ENCODE peak calls at places on chromosomes 6 and 20, in four cellular contexts. Q is neural progenitor cell, Y is osteoblast, F is right cardiac atrium. A is an unnamed sample.

GRCh38 chr6:40788661-40789111 is 201.5 kb upstream of the LRFN2 start:
- DNase-seq in Q (no peak), Y (no peak), F (peak; percentile 22), A (no peak)

GRCh38 chr20:17654649-17655285 is 27.3 kb downstream of the RRBP1 start:
- DNase-seq in Q (peak; percentile 78), F (no peak), Y (peak; percentile 73), A (no peak)

GRCh38 chr6:19972221-19972620 is 135.1 kb downstream of the ID4 start:
- DNase-seq in Y (peak; percentile 57), F (no peak), Q (no peak), A (no peak)

GRCh38 chr6:133701633-133702331 is 187.1 kb upstream of the TCF21 start:
- DNase-seq in Y (peak; percentile 62), F (peak; percentile 57), Q (no peak), A (no peak)

GRCh38 chr6:116451916-116452315 is 9.3 kb upstream of the CALHM6 start:
- DNase-seq in Y (no peak), Q (no peak), F (no peak), A (no peak)

GRCh38 chr6:14984454-14984853 is 261.4 kb upstream of the JARID2 start:
- DNase-seq in Y (no peak), Q (no peak), F (peak; percentile 54), A (no peak)

GRCh38 chr20:57660510-57661199 is 40.4 kb upstream of the ZBP1 start:
- DNase-seq in Y (peak; percentile 66), Q (no peak), F (no peak), A (no peak)

GRCh38 chr20:25249198-25249931 is 1.5 kb downstream of the PYGB start:
- DNase-seq in F (no peak), Q (no peak), Y (peak; percentile 85), A (no peak)

GRCh38 chr20:41686961-41687360 is 68.8 kb upstream of the CHD6 start:
- DNase-seq in Q (no peak), Y (no peak), F (no peak), A (no peak)

GRCh38 chr6:706161-706560 is 13.2 kb upstream of the EXOC2 start:
- DNase-seq in Q (no peak), Y (peak; percentile 48), F (no peak), A (no peak)

GRCh38 chr6:88866856-88867255 is 96.6 kb downstream of the RNGTT start:
- DNase-seq in Y (no peak), F (no peak), Q (no peak), A (no peak)

GRCh38 chr6:18148304-18149025 is 6.4 kb downstream of the TPMT start:
- DNase-seq in Y (peak; percentile 49), Q (no peak), F (no peak), A (no peak)

GRCh38 chr6:11485261-11485660 is 52.3 kb upstream of the TMEM170B start:
- DNase-seq in Q (no peak), Y (no peak), F (no peak), A (no peak)

GRCh38 chr6:6323352-6323751 is 2.9 kb upstream of the F13A1 start:
- DNase-seq in F (no peak), Q (no peak), Y (no peak), A (no peak)

GRCh38 chr20:62858059-62858458 is 3.6 kb downstream of the TCFL5 start:
- DNase-seq in Y (no peak), Q (no peak), F (no peak), A (peak; percentile 47)

GRCh38 chr6:2529217-2529719 is 221.5 kb downstream of the MYLK4 start:
- DNase-seq in F (no peak), Y (peak; percentile 25), Q (no peak), A (no peak)

GRCh38 chr6:158640519-158640918 is 4.0 kb downstream of the DYNLT1 start:
- DNase-seq in Y (no peak), Q (no peak), F (no peak), A (no peak)
- H3K27ac ChIP-seq in Y (peak overlapping the region; percentile 8), Q (no peak overlapping the region), F (peak overlapping the region; percentile 1), A (no peak overlapping the region)

GRCh38 chr6:107625264-107625663 is 135.3 kb downstream of the SOBP start:
- DNase-seq in F (no peak), Q (no peak), Y (no peak), A (no peak)

GRCh38 chr6:107627928-107628327 is 138.0 kb downstream of the SOBP start:
- DNase-seq in Q (no peak), Y (no peak), F (no peak), A (no peak)

GRCh38 chr6:107624541-107624940 is 134.6 kb downstream of the SOBP start:
- DNase-seq in F (no peak), Q (no peak), Y (no peak), A (no peak)

GRCh38 chr6:107628878-107629277 is 139.0 kb downstream of the SOBP start:
- DNase-seq in F (no peak), Y (no peak), Q (no peak), A (no peak)

DNA sequence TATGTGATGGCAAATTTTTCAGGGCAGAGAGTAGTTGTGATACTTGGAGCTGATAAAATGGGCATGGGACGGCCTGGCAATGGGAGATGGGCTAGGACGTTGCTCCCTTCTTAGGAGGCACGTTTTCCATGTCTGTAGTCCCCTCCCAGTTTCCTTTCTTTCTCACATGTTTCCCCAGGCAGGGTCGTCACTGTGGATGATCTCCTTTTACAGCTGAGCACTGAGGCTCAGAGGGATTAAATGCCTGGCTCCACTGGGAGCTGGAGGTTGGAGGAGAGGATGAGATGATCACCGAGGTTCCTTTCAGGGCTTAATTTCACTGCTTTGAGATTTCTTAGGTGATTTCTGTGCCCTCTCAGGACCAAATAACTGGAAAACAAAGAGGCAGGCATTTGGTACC is 136.7 kb downstream of the SOBP start:
- DNase-seq in Q (peak; percentile 52), F (no peak), Y (no peak), A (no peak)
- H3K4me3 ChIP-seq in Q (no peak overlapping the region), F (no peak overlapping the region), Y (no peak overlapping the region), A (no peak overlapping the region)

GRCh38 chr6:75431379-75431778 is 62.2 kb downstream of the FILIP1 start:
- DNase-seq in Q (no peak), F (no peak), Y (peak; percentile 59), A (no peak)
- H3K27ac ChIP-seq in Q (no peak overlapping the region), F (peak overlapping the region; percentile 68), Y (no peak overlapping the region), A (peak overlapping the region; percentile 96)

DNA sequence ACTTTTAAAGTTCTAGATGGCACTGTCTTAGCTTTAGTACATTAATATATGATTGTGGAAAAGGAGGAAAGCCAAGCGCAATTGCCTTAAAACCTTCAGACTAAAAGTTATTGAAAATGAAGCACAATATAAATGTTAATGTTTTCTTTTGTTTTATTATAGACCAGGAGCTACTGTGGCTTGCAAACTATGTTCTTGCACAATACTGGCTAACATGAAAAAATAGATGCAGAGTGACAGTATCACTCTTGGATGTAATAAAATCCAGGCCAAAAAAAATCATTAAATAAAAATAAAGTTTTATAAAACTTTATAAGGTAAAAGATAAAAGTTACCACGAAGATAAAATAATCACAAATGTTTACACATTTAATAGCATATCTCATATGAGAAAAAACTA is 18.3 kb upstream of the PLN start:
- DNase-seq in Q (no peak), Y (no peak), F (no peak), A (no peak)
- H3K4me3 ChIP-seq in Q (no peak overlapping the region), Y (no peak overlapping the region), F (no peak overlapping the region), A (no peak overlapping the region)

GRCh38 chr20:23082846-23083552 is 3.1 kb downstream of the CD93 start:
- DNase-seq in Y (no peak), F (peak; percentile 69), Q (no peak), A (peak; percentile 68)
- H3K27ac ChIP-seq in Y (no peak overlapping the region), F (peak overlapping the region; percentile 60), Q (no peak overlapping the region), A (no peak overlapping the region)

GRCh38 chr6:44298055-44298803 is 14.9 kb downstream of the AARS2 start:
- DNase-seq in F (no peak), Y (peak; percentile 86), Q (no peak), A (peak; percentile 57)
- H3K4me3 ChIP-seq in F (no peak overlapping the region), Y (no peak overlapping the region), Q (peak overlapping the region; percentile 78), A (no peak overlapping the region)